ENCODE peak calls at places on chromosomes 1 and 21, in six cellular contexts. One of them, this sample, is unnamed.

GRCh38 chr1:85047144-85047471 is 1.2 kb downstream of the MCOLN3 start:
- DNase-seq in right atrium auricular region: no peak
- DNase-seq in cardiac muscle cell: no peak
- DNase-seq in RWPE1: no peak
- DNase-seq in aorta: no peak
- DNase-seq in IMR-90: no peak
- DNase-seq in this sample: no peak

GRCh38 chr1:111234258-111234657 is 6.7 kb downstream of the CHI3L2 start:
- DNase-seq in right atrium auricular region: no peak
- DNase-seq in cardiac muscle cell: no peak
- DNase-seq in RWPE1: peak; percentile 43
- DNase-seq in aorta: no peak
- DNase-seq in IMR-90: peak; percentile 35
- DNase-seq in this sample: no peak

GRCh38 chr1:170619167-170620030 is 44.5 kb upstream of the PRRX1 start:
- DNase-seq in right atrium auricular region: no peak
- DNase-seq in cardiac muscle cell: no peak
- DNase-seq in RWPE1: no peak
- DNase-seq in aorta: no peak
- DNase-seq in IMR-90: peak; percentile 37
- DNase-seq in this sample: no peak

GRCh38 chr1:156365754-156366153 is 3.3 kb upstream of the RHBG start:
- DNase-seq in right atrium auricular region: no peak
- DNase-seq in cardiac muscle cell: no peak
- DNase-seq in RWPE1: no peak
- DNase-seq in aorta: no peak
- DNase-seq in IMR-90: no peak
- DNase-seq in this sample: no peak

GRCh38 chr1:116020668-116021272 is 44.5 kb downstream of the SLC22A15 start:
- DNase-seq in right atrium auricular region: peak; percentile 63
- DNase-seq in cardiac muscle cell: peak; percentile 76
- DNase-seq in RWPE1: peak; percentile 40
- DNase-seq in aorta: no peak
- DNase-seq in IMR-90: peak; percentile 40
- DNase-seq in this sample: peak; percentile 74

GRCh38 chr1:14321413-14321812 is 277.1 kb upstream of the KAZN start:
- DNase-seq in right atrium auricular region: no peak
- DNase-seq in cardiac muscle cell: no peak
- DNase-seq in RWPE1: no peak
- DNase-seq in aorta: no peak
- DNase-seq in IMR-90: no peak
- DNase-seq in this sample: no peak

GRCh38 chr1:2882968-2883696 is 81.6 kb upstream of the TTC34 start:
- DNase-seq in right atrium auricular region: no peak
- DNase-seq in cardiac muscle cell: no peak
- DNase-seq in RWPE1: no peak
- DNase-seq in aorta: no peak
- DNase-seq in IMR-90: no peak
- DNase-seq in this sample: no peak

GRCh38 chr1:2807678-2808385 is 6.3 kb upstream of the TTC34 start:
- DNase-seq in right atrium auricular region: no peak
- DNase-seq in cardiac muscle cell: no peak
- DNase-seq in RWPE1: no peak
- DNase-seq in aorta: no peak
- DNase-seq in IMR-90: no peak
- DNase-seq in this sample: no peak

GRCh38 chr1:98903261-98903660 is 101.4 kb downstream of the PLPPR5 start:
- DNase-seq in right atrium auricular region: no peak
- DNase-seq in cardiac muscle cell: peak; percentile 83
- DNase-seq in RWPE1: peak; percentile 43
- DNase-seq in aorta: no peak
- DNase-seq in IMR-90: peak; percentile 88
- DNase-seq in this sample: no peak

GRCh38 chr1:30328100-30328370 is 395.4 kb downstream of the MATN1 start:
- DNase-seq in right atrium auricular region: peak; percentile 21
- DNase-seq in cardiac muscle cell: no peak
- DNase-seq in RWPE1: no peak
- DNase-seq in aorta: no peak
- DNase-seq in IMR-90: no peak
- DNase-seq in this sample: no peak

GRCh38 chr1:88061106-88061829 is 622.8 kb upstream of the PKN2 start:
- DNase-seq in right atrium auricular region: no peak
- DNase-seq in cardiac muscle cell: peak; percentile 83
- DNase-seq in RWPE1: peak; percentile 69
- DNase-seq in aorta: no peak
- DNase-seq in IMR-90: peak; percentile 70
- DNase-seq in this sample: peak; percentile 81

GRCh38 chr1:30535595-30536325 is 187.6 kb downstream of the MATN1 start:
- DNase-seq in right atrium auricular region: peak; percentile 11
- DNase-seq in cardiac muscle cell: no peak
- DNase-seq in RWPE1: no peak
- DNase-seq in aorta: no peak
- DNase-seq in IMR-90: no peak
- DNase-seq in this sample: no peak

GRCh38 chr1:245341738-245342137 is 187.0 kb downstream of the KIF26B start:
- DNase-seq in right atrium auricular region: no peak
- DNase-seq in cardiac muscle cell: no peak
- DNase-seq in RWPE1: no peak
- DNase-seq in aorta: no peak
- DNase-seq in IMR-90: no peak
- DNase-seq in this sample: no peak

GRCh38 chr1:156104065-156104810 is 10.3 kb upstream of the LMNA start:
- DNase-seq in right atrium auricular region: peak; percentile 91
- DNase-seq in cardiac muscle cell: peak; percentile 92
- DNase-seq in RWPE1: peak; percentile 94
- DNase-seq in aorta: peak; percentile 94
- DNase-seq in IMR-90: peak; percentile 80
- DNase-seq in this sample: no peak

GRCh38 chr1:205445653-205445955 is 10.2 kb downstream of the BLACAT1 start:
- DNase-seq in right atrium auricular region: no peak
- DNase-seq in cardiac muscle cell: no peak
- DNase-seq in RWPE1: no peak
- DNase-seq in aorta: peak; percentile 40
- DNase-seq in IMR-90: no peak
- DNase-seq in this sample: no peak

GRCh38 chr1:201538618-201539551 is at the start of gene NAV1:
- DNase-seq in right atrium auricular region: peak; percentile 83
- DNase-seq in cardiac muscle cell: peak; percentile 69
- DNase-seq in RWPE1: peak; percentile 70
- DNase-seq in aorta: peak; percentile 95
- DNase-seq in IMR-90: peak; percentile 75
- DNase-seq in this sample: peak; percentile 86

GRCh38 chr21:38773108-38774061 is 32.3 kb upstream of the ETS2 start:
- DNase-seq in right atrium auricular region: peak; percentile 87
- DNase-seq in cardiac muscle cell: peak; percentile 91
- DNase-seq in RWPE1: peak; percentile 85
- DNase-seq in aorta: peak; percentile 83
- DNase-seq in IMR-90: peak; percentile 99
- DNase-seq in this sample: no peak

GRCh38 chr1:230392141-230392909 is 33.8 kb downstream of the PGBD5 start:
- DNase-seq in right atrium auricular region: no peak
- DNase-seq in cardiac muscle cell: no peak
- DNase-seq in RWPE1: no peak
- DNase-seq in aorta: no peak
- DNase-seq in IMR-90: no peak
- DNase-seq in this sample: peak; percentile 56

GRCh38 chr1:229129306-229130027 is 141.4 kb upstream of the RAB4A start:
- DNase-seq in right atrium auricular region: no peak
- DNase-seq in cardiac muscle cell: no peak
- DNase-seq in RWPE1: no peak
- DNase-seq in aorta: no peak
- DNase-seq in IMR-90: no peak
- DNase-seq in this sample: no peak

GRCh38 chr1:167667536-167667935 is 37.5 kb downstream of the RCSD1 start:
- DNase-seq in right atrium auricular region: no peak
- DNase-seq in cardiac muscle cell: no peak
- DNase-seq in RWPE1: no peak
- DNase-seq in aorta: no peak
- DNase-seq in IMR-90: no peak
- DNase-seq in this sample: no peak

GRCh38 chr1:41328011-41328615 is 33.1 kb upstream of the FOXO6 start:
- DNase-seq in right atrium auricular region: peak; percentile 48
- DNase-seq in cardiac muscle cell: no peak
- DNase-seq in RWPE1: no peak
- DNase-seq in aorta: no peak
- DNase-seq in IMR-90: no peak
- DNase-seq in this sample: peak; percentile 55

GRCh38 chr1:229432116-229432461 is 1.8 kb downstream of the ACTA1 start:
- DNase-seq in right atrium auricular region: no peak
- DNase-seq in cardiac muscle cell: no peak
- DNase-seq in RWPE1: no peak
- DNase-seq in aorta: no peak
- DNase-seq in IMR-90: no peak
- DNase-seq in this sample: no peak

GRCh38 chr21:19844334-19844733 is 1153.9 kb upstream of the NCAM2 start:
- DNase-seq in right atrium auricular region: no peak
- DNase-seq in cardiac muscle cell: no peak
- DNase-seq in RWPE1: no peak
- DNase-seq in aorta: no peak
- DNase-seq in IMR-90: no peak
- DNase-seq in this sample: no peak

GRCh38 chr1:230900984-230901383 is 32.7 kb upstream of the C1orf198 start:
- DNase-seq in right atrium auricular region: no peak
- DNase-seq in cardiac muscle cell: no peak
- DNase-seq in RWPE1: no peak
- DNase-seq in aorta: no peak
- DNase-seq in IMR-90: no peak
- DNase-seq in this sample: no peak

GRCh38 chr1:241413386-241413785 is 56.4 kb upstream of the RGS7 start:
- DNase-seq in right atrium auricular region: no peak
- DNase-seq in cardiac muscle cell: peak; percentile 19
- DNase-seq in RWPE1: no peak
- DNase-seq in aorta: no peak
- DNase-seq in IMR-90: peak; percentile 92
- DNase-seq in this sample: no peak

DNA sequence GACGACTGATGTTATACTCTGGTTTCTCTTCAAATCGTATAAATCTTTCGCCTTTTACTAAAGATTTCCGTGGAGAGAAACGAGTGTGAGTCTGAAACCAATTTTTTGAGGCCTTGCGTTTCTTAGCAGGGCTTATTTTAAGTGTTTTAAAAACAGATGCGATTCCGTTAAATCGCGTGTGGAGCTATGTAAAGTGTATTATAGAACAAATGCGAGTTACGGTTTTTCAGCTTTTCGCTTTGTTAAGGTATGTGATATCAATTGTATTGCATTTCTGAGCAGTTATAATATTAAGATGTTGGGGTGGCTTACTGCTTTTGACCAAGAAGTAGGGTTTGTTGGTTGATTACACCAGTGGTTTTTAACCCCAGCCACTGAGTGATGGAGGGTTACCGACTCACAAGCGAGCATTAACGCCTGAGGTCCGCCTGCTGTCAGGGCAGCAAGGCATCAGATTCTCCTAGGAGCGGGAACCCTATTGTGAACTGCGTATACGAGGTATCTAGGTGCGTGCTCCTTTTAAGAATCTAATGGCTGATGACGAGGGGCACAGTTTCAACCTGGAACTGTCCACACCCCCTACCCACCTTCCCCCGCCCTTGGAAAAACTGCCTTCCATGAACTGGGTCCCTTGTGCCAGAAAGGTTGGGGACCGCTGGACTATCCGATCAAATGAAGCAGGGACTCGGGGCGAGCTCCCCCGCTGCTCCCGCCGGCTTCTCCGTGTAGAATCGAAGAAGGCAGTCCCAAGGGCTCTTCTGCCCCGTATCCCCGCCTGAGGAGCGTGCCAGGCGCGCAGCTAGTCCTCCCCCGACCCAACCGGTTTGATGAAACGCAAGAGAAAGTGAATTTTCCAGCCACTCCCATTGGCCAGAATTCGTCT is 17.8 kb downstream of the KIAA2013 start:
- DNase-seq in right atrium auricular region: peak; percentile 88
- DNase-seq in cardiac muscle cell: peak; percentile 97
- DNase-seq in RWPE1: peak; percentile 89
- DNase-seq in aorta: peak; percentile 90
- DNase-seq in IMR-90: peak; percentile 100
- DNase-seq in this sample: peak; percentile 93
- H3K27ac ChIP-seq in right atrium auricular region: peak overlapping the region; percentile 98
- H3K27ac ChIP-seq in cardiac muscle cell: peak overlapping the region; percentile 100
- H3K27ac ChIP-seq in RWPE1: peak overlapping the region; percentile 100
- H3K27ac ChIP-seq in aorta: peak overlapping the region; percentile 94
- H3K27ac ChIP-seq in IMR-90: peak overlapping the region; percentile 70
- H3K27ac ChIP-seq in this sample: peak overlapping the region; percentile 100

GRCh38 chr1:233279971-233280370 is 15.6 kb downstream of the PCNX2 start:
- DNase-seq in right atrium auricular region: no peak
- DNase-seq in cardiac muscle cell: no peak
- DNase-seq in RWPE1: no peak
- DNase-seq in aorta: no peak
- DNase-seq in IMR-90: no peak
- DNase-seq in this sample: no peak

GRCh38 chr1:233277637-233278413 is 17.7 kb downstream of the PCNX2 start:
- DNase-seq in right atrium auricular region: no peak
- DNase-seq in cardiac muscle cell: no peak
- DNase-seq in RWPE1: no peak
- DNase-seq in aorta: no peak
- DNase-seq in IMR-90: no peak
- DNase-seq in this sample: no peak

GRCh38 chr1:233281711-233282581 is 13.6 kb downstream of the PCNX2 start:
- DNase-seq in right atrium auricular region: no peak
- DNase-seq in cardiac muscle cell: peak; percentile 83
- DNase-seq in RWPE1: no peak
- DNase-seq in aorta: no peak
- DNase-seq in IMR-90: peak; percentile 55
- DNase-seq in this sample: no peak

GRCh38 chr1:233278621-233279020 is 16.9 kb downstream of the PCNX2 start:
- DNase-seq in right atrium auricular region: no peak
- DNase-seq in cardiac muscle cell: no peak
- DNase-seq in RWPE1: no peak
- DNase-seq in aorta: no peak
- DNase-seq in IMR-90: no peak
- DNase-seq in this sample: no peak

GRCh38 chr1:233282582-233282886 is 13.0 kb downstream of the PCNX2 start:
- DNase-seq in right atrium auricular region: no peak
- DNase-seq in cardiac muscle cell: no peak
- DNase-seq in RWPE1: no peak
- DNase-seq in aorta: no peak
- DNase-seq in IMR-90: no peak
- DNase-seq in this sample: no peak
- H3K27ac ChIP-seq in right atrium auricular region: no peak overlapping the region
- H3K27ac ChIP-seq in cardiac muscle cell: no peak overlapping the region
- H3K27ac ChIP-seq in RWPE1: no peak overlapping the region
- H3K27ac ChIP-seq in aorta: no peak overlapping the region
- H3K27ac ChIP-seq in IMR-90: no peak overlapping the region
- H3K27ac ChIP-seq in this sample: no peak overlapping the region

GRCh38 chr1:187306671-187307415 is 478.1 kb downstream of the PLA2G4A start:
- DNase-seq in right atrium auricular region: no peak
- DNase-seq in cardiac muscle cell: no peak
- DNase-seq in RWPE1: no peak
- DNase-seq in aorta: no peak
- DNase-seq in IMR-90: no peak
- DNase-seq in this sample: no peak

GRCh38 chr1:187313115-187313514 is 484.4 kb downstream of the PLA2G4A start:
- DNase-seq in right atrium auricular region: no peak
- DNase-seq in cardiac muscle cell: no peak
- DNase-seq in RWPE1: no peak
- DNase-seq in aorta: no peak
- DNase-seq in IMR-90: no peak
- DNase-seq in this sample: no peak

GRCh38 chr1:187310038-187310437 is 481.3 kb downstream of the PLA2G4A start:
- DNase-seq in right atrium auricular region: no peak
- DNase-seq in cardiac muscle cell: no peak
- DNase-seq in RWPE1: no peak
- DNase-seq in aorta: no peak
- DNase-seq in IMR-90: no peak
- DNase-seq in this sample: no peak
- H3K27ac ChIP-seq in right atrium auricular region: no peak overlapping the region
- H3K27ac ChIP-seq in cardiac muscle cell: no peak overlapping the region
- H3K27ac ChIP-seq in RWPE1: no peak overlapping the region
- H3K27ac ChIP-seq in aorta: no peak overlapping the region
- H3K27ac ChIP-seq in IMR-90: no peak overlapping the region
- H3K27ac ChIP-seq in this sample: no peak overlapping the region

GRCh38 chr1:227273557-227273956 is 44.7 kb downstream of the CDC42BPA start:
- DNase-seq in right atrium auricular region: no peak
- DNase-seq in cardiac muscle cell: peak; percentile 43
- DNase-seq in RWPE1: peak; percentile 56
- DNase-seq in aorta: no peak
- DNase-seq in IMR-90: peak; percentile 8
- DNase-seq in this sample: no peak
- H3K27ac ChIP-seq in right atrium auricular region: no peak overlapping the region
- H3K27ac ChIP-seq in cardiac muscle cell: no peak overlapping the region
- H3K27ac ChIP-seq in RWPE1: no peak overlapping the region
- H3K27ac ChIP-seq in aorta: no peak overlapping the region
- H3K27ac ChIP-seq in IMR-90: no peak overlapping the region
- H3K27ac ChIP-seq in this sample: no peak overlapping the region